ENCODE peak calls at places on chromosomes 2 and 18, in seven cellular contexts. One of them, this sample, is unnamed.

GRCh38 chr18:38359258-38359657 is 793.7 kb upstream of the CELF4 start:
- DNase-seq in PC-3: no peak
- DNase-seq in MM.1S: no peak
- DNase-seq in hepatocyte: no peak
- DNase-seq in GM23248: no peak
- DNase-seq in GM23338: no peak
- DNase-seq in HCT116: no peak
- DNase-seq in this sample: no peak

GRCh38 chr2:6896930-6897759 is 19.6 kb downstream of the RSAD2 start:
- DNase-seq in PC-3: peak; percentile 72
- DNase-seq in MM.1S: peak; percentile 36
- DNase-seq in hepatocyte: peak; percentile 53
- DNase-seq in GM23248: peak; percentile 59
- DNase-seq in GM23338: peak; percentile 45
- DNase-seq in HCT116: peak; percentile 26
- DNase-seq in this sample: no peak

GRCh38 chr2:22521620-22522019 is 863.4 kb upstream of the KLHL29 start:
- DNase-seq in PC-3: no peak
- DNase-seq in MM.1S: no peak
- DNase-seq in hepatocyte: no peak
- DNase-seq in GM23248: no peak
- DNase-seq in GM23338: no peak
- DNase-seq in HCT116: no peak
- DNase-seq in this sample: peak; percentile 44

GRCh38 chr2:120735750-120736170 is at the start of gene GLI2:
- DNase-seq in PC-3: peak; percentile 82
- DNase-seq in MM.1S: peak; percentile 39
- DNase-seq in hepatocyte: peak; percentile 92
- DNase-seq in GM23248: peak; percentile 96
- DNase-seq in GM23338: peak; percentile 90
- DNase-seq in HCT116: peak; percentile 65
- DNase-seq in this sample: peak; percentile 95

GRCh38 chr2:171160119-171160629 is 519 bp downstream of the TLK1 start:
- DNase-seq in PC-3: peak; percentile 48
- DNase-seq in MM.1S: peak; percentile 44
- DNase-seq in hepatocyte: peak; percentile 83
- DNase-seq in GM23248: peak; percentile 86
- DNase-seq in GM23338: peak; percentile 72
- DNase-seq in HCT116: peak; percentile 21
- DNase-seq in this sample: peak; percentile 82

GRCh38 chr2:46561731-46562450 is 82.5 kb downstream of the TMEM247 start:
- DNase-seq in PC-3: no peak
- DNase-seq in MM.1S: no peak
- DNase-seq in hepatocyte: no peak
- DNase-seq in GM23248: peak; percentile 49
- DNase-seq in GM23338: no peak
- DNase-seq in HCT116: no peak
- DNase-seq in this sample: no peak

GRCh38 chr2:44342854-44343253 is 18.4 kb downstream of the PREPL start:
- DNase-seq in PC-3: peak; percentile 55
- DNase-seq in MM.1S: peak; percentile 48
- DNase-seq in hepatocyte: peak; percentile 13
- DNase-seq in GM23248: peak; percentile 21
- DNase-seq in GM23338: peak; percentile 36
- DNase-seq in HCT116: no peak
- DNase-seq in this sample: peak; percentile 39

GRCh38 chr18:49553003-49553402 is 8.9 kb upstream of the LIPG start:
- DNase-seq in PC-3: no peak
- DNase-seq in MM.1S: no peak
- DNase-seq in hepatocyte: no peak
- DNase-seq in GM23248: no peak
- DNase-seq in GM23338: no peak
- DNase-seq in HCT116: no peak
- DNase-seq in this sample: no peak

GRCh38 chr18:57428221-57429150 is 6.7 kb upstream of the ONECUT2 start:
- DNase-seq in PC-3: no peak
- DNase-seq in MM.1S: no peak
- DNase-seq in hepatocyte: no peak
- DNase-seq in GM23248: peak; percentile 13
- DNase-seq in GM23338: peak; percentile 56
- DNase-seq in HCT116: no peak
- DNase-seq in this sample: peak; percentile 68
- TF ChIP-seq EZH2 in PC-3: no peak
- TF ChIP-seq EZH2 in MM.1S: no peak
- TF ChIP-seq EZH2 in hepatocyte: peak; percentile 95
- TF ChIP-seq EZH2 in GM23248: peak; percentile 30
- TF ChIP-seq EZH2 in GM23338: peak; percentile 70
- TF ChIP-seq EZH2 in HCT116: no peak
- TF ChIP-seq EZH2 in this sample: peak; percentile 95

DNA sequence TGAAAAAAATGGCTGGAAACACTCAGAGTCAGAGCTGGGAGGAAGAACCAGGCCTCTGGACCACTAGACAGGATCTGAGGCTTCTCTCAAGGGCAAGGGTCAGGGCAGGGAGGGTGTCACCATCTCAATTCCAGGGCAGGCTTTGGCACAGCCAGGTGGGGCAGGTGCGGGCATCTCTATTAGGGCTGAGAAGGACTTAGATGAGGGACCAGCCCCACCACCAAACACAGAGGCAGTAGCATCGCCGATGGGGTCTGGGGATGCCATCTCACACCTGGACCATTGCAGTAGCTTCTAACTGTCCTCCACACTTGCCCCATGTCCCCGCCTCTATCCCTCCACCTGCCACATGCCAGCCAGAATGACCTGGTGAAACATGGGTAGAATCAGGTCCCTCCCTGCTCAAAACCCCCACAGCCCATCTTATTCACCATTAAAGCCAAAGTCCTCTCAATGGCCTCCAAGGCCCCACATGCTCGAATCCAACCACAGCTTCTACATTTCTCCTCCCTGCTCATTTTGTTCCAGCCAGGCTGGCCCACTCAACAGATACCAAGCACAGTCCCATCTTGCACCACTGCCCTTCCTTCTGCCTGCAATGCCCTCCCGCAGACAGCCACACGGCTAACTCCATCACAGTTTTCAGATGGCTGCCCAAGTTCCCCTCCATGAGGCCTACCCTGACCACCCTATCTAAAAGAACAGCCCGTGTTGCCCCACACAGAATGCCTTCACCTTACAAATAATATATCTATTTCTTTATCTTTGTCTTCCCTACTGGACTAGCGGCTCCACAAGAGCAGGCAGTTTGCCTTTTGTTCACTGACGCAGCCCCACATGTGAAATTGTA is 177.4 kb downstream of the SMAD2 start:
- DNase-seq in PC-3: no peak
- DNase-seq in MM.1S: no peak
- DNase-seq in hepatocyte: no peak
- DNase-seq in GM23248: no peak
- DNase-seq in GM23338: no peak
- DNase-seq in HCT116: no peak
- DNase-seq in this sample: no peak
- H2AFZ ChIP-seq in PC-3: no peak overlapping the region
- H2AFZ ChIP-seq in MM.1S: no peak overlapping the region
- H2AFZ ChIP-seq in hepatocyte: no peak overlapping the region
- H2AFZ ChIP-seq in GM23248: no peak overlapping the region
- H2AFZ ChIP-seq in GM23338: no peak overlapping the region
- H2AFZ ChIP-seq in HCT116: no peak overlapping the region
- H2AFZ ChIP-seq in this sample: no peak overlapping the region

GRCh38 chr2:4502230-4502843 is 799.0 kb downstream of the DCDC2C start:
- DNase-seq in PC-3: no peak
- DNase-seq in MM.1S: no peak
- DNase-seq in hepatocyte: no peak
- DNase-seq in GM23248: no peak
- DNase-seq in GM23338: no peak
- DNase-seq in HCT116: no peak
- DNase-seq in this sample: no peak

DNA sequence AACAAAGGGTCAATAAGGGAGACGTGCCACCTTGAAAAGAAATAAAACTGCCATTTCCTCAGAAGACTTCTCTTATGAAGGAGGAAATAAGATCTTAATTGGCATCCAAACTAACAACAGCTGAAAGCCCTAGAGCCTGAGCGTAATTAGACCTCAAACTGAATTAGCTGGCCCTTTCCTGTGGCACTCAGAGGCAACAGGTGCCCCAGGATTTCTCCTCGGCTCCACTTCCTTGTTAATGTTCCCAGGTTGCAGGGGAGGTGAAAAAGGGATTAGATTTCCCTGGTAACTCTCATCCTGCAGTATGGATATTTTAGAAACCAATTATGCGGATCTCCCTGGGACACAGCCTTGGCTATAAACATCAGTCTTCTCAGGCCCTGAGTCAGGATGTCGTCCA is 804.3 kb downstream of the DCDC2C start:
- DNase-seq in PC-3: no peak
- DNase-seq in MM.1S: no peak
- DNase-seq in hepatocyte: no peak
- DNase-seq in GM23248: no peak
- DNase-seq in GM23338: no peak
- DNase-seq in HCT116: no peak
- DNase-seq in this sample: peak; percentile 13
- TF ChIP-seq EZH2phosphoT487 in PC-3: no peak
- TF ChIP-seq EZH2phosphoT487 in MM.1S: no peak
- TF ChIP-seq EZH2phosphoT487 in hepatocyte: no peak
- TF ChIP-seq EZH2phosphoT487 in GM23248: no peak
- TF ChIP-seq EZH2phosphoT487 in GM23338: no peak
- TF ChIP-seq EZH2phosphoT487 in HCT116: no peak
- TF ChIP-seq EZH2phosphoT487 in this sample: no peak

GRCh38 chr2:72920317-72921087 is 3.2 kb downstream of the EMX1 start:
- DNase-seq in PC-3: no peak
- DNase-seq in MM.1S: no peak
- DNase-seq in hepatocyte: peak; percentile 48
- DNase-seq in GM23248: peak; percentile 57
- DNase-seq in GM23338: peak; percentile 83
- DNase-seq in HCT116: no peak
- DNase-seq in this sample: peak; percentile 90

GRCh38 chr2:72921866-72922265 is 4.5 kb downstream of the EMX1 start:
- DNase-seq in PC-3: no peak
- DNase-seq in MM.1S: no peak
- DNase-seq in hepatocyte: no peak
- DNase-seq in GM23248: no peak
- DNase-seq in GM23338: no peak
- DNase-seq in HCT116: no peak
- DNase-seq in this sample: no peak

GRCh38 chr2:72917875-72918660 is 749 bp downstream of the EMX1 start:
- DNase-seq in PC-3: no peak
- DNase-seq in MM.1S: no peak
- DNase-seq in hepatocyte: no peak
- DNase-seq in GM23248: no peak
- DNase-seq in GM23338: peak; percentile 65
- DNase-seq in HCT116: no peak
- DNase-seq in this sample: peak; percentile 81

GRCh38 chr2:72921088-72921851 is 4.0 kb downstream of the EMX1 start:
- DNase-seq in PC-3: no peak
- DNase-seq in MM.1S: no peak
- DNase-seq in hepatocyte: no peak
- DNase-seq in GM23248: no peak
- DNase-seq in GM23338: peak; percentile 21
- DNase-seq in HCT116: no peak
- DNase-seq in this sample: no peak

DNA sequence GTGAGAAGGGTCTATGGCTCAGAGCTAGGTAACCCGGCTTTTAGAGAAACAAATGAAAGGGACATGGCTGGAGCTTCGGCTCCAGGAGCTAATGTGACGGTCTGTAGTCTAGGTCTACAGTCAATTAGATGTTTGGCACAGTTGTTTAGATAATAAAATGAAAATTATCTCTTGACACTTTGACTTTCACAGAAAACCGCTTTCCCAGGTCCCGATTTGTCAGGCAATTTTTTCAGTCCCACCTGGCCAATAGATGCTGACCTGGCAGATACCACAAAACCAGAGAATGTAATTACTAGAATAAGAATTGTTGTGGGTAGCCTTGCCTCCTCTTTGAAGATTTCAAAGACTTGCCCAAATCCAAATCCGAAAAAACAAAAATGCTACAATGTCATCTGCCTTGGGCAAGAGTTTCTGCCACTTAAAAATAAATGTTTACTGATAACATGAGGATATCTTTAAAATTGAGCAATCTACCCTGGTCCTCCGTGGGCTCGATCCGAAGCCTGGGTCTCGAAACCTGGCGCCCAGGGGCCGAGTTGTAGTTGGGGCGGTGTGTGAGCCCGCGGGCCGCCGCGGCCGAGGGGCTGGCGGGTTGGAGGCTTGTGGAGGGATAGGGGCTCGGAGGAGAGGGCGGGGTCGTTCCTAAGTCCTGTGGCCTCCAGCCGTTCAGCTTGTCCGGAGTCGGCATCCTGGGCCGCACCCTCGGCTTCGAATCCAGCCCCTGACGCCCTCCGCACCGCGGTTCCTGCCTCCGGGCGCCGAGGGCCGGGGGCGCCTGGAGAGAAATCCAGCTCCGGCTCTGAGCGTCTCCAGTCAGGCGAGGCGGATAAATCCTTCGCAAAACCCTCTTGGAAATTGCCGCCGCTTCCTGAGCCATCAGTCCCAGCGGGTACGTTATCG is 2.3 kb downstream of the EMX1 start:
- DNase-seq in PC-3: no peak
- DNase-seq in MM.1S: no peak
- DNase-seq in hepatocyte: no peak
- DNase-seq in GM23248: peak; percentile 32
- DNase-seq in GM23338: peak; percentile 76
- DNase-seq in HCT116: no peak
- DNase-seq in this sample: peak; percentile 85
- TF ChIP-seq EZH2 in PC-3: no peak
- TF ChIP-seq EZH2 in MM.1S: no peak
- TF ChIP-seq EZH2 in hepatocyte: no peak
- TF ChIP-seq EZH2 in GM23248: peak; percentile 98
- TF ChIP-seq EZH2 in GM23338: peak; percentile 62
- TF ChIP-seq EZH2 in HCT116: no peak
- TF ChIP-seq EZH2 in this sample: peak; percentile 86

GRCh38 chr2:203636896-203637818 is 69.3 kb upstream of the CD28 start:
- DNase-seq in PC-3: no peak
- DNase-seq in MM.1S: no peak
- DNase-seq in hepatocyte: no peak
- DNase-seq in GM23248: peak; percentile 81
- DNase-seq in GM23338: peak; percentile 8
- DNase-seq in HCT116: no peak
- DNase-seq in this sample: no peak
- H2AFZ ChIP-seq in PC-3: no peak overlapping the region
- H2AFZ ChIP-seq in MM.1S: peak overlapping the region; percentile 4
- H2AFZ ChIP-seq in hepatocyte: peak overlapping the region; percentile 37
- H2AFZ ChIP-seq in GM23248: peak overlapping the region; percentile 59
- H2AFZ ChIP-seq in GM23338: peak overlapping the region; percentile 94
- H2AFZ ChIP-seq in HCT116: peak overlapping the region; percentile 45
- H2AFZ ChIP-seq in this sample: peak overlapping the region; percentile 56

GRCh38 chr18:36635414-36636096 is 193.2 kb downstream of the TPGS2 start:
- DNase-seq in PC-3: no peak
- DNase-seq in MM.1S: no peak
- DNase-seq in hepatocyte: no peak
- DNase-seq in GM23248: no peak
- DNase-seq in GM23338: no peak
- DNase-seq in HCT116: no peak
- DNase-seq in this sample: no peak
- TF ChIP-seq EZH2phosphoT487 in PC-3: no peak
- TF ChIP-seq EZH2phosphoT487 in MM.1S: no peak
- TF ChIP-seq EZH2phosphoT487 in hepatocyte: no peak
- TF ChIP-seq EZH2phosphoT487 in GM23248: no peak
- TF ChIP-seq EZH2phosphoT487 in GM23338: no peak
- TF ChIP-seq EZH2phosphoT487 in HCT116: no peak
- TF ChIP-seq EZH2phosphoT487 in this sample: no peak